ENCODE peak calls at places on chromosome 21, in six cellular contexts. U is fibroblast of pulmonary artery, O is GM10248, R is sigmoid colon, V is lower lobe of right lung, F is MM.1S. A is an unnamed sample.

GRCh38 chr21:22115746-22116145 is 1117.5 kb downstream of the NCAM2 start:
- DNase-seq in U (no peak), O (no peak), R (no peak), V (no peak), F (no peak), A (no peak)

GRCh38 chr21:38834725-38835124 is 29.0 kb downstream of the ETS2 start:
- DNase-seq in U (no peak), O (no peak), R (no peak), V (no peak), F (no peak), A (no peak)

GRCh38 chr21:25281134-25281533 is 326.1 kb downstream of the MRPL39 start:
- DNase-seq in U (no peak), O (no peak), R (no peak), V (no peak), F (no peak), A (no peak)

GRCh38 chr21:31108969-31109368 is 70.7 kb upstream of the KRTAP19-8 start:
- DNase-seq in U (peak), O (no peak), R (no peak), V (no peak), F (peak), A (peak)

GRCh38 chr21:38813143-38813542 is 7.4 kb downstream of the ETS2 start:
- DNase-seq in U (no peak), O (no peak), R (no peak), V (no peak), F (no peak), A (no peak)

GRCh38 chr21:39390212-39390765 is 41.4 kb upstream of the HMGN1 start:
- DNase-seq in U (no peak), O (no peak), R (no peak), V (no peak), F (no peak), A (no peak)

GRCh38 chr21:28580585-28580984 is 412.1 kb downstream of the LTN1 start:
- DNase-seq in U (no peak), O (no peak), R (no peak), V (no peak), F (no peak), A (no peak)

GRCh38 chr21:29293495-29293894 is 5.2 kb upstream of the BACH1 start:
- DNase-seq in U (no peak), O (peak), R (no peak), V (no peak), F (no peak), A (no peak)

GRCh38 chr21:30990514-30991304 is 47.6 kb downstream of the KRTAP19-8 start:
- DNase-seq in U (no peak), O (no peak), R (no peak), V (no peak), F (no peak), A (no peak)

GRCh38 chr21:35400233-35400939 is 351.3 kb upstream of the RUNX1 start:
- DNase-seq in U (peak), O (peak), R (no peak), V (no peak), F (peak), A (peak)
- TF ChIP-seq CTCF in U (peak), O (peak), R (peak), V (peak), F (peak), A (peak)

GRCh38 chr21:32414579-32415358 is 2.3 kb downstream of the EVA1C start:
- DNase-seq in U (peak), O (no peak), R (no peak), V (no peak), F (no peak), A (peak)
- TF ChIP-seq CTCF in U (peak), O (no peak), R (peak), V (peak), F (no peak), A (peak)

DNA sequence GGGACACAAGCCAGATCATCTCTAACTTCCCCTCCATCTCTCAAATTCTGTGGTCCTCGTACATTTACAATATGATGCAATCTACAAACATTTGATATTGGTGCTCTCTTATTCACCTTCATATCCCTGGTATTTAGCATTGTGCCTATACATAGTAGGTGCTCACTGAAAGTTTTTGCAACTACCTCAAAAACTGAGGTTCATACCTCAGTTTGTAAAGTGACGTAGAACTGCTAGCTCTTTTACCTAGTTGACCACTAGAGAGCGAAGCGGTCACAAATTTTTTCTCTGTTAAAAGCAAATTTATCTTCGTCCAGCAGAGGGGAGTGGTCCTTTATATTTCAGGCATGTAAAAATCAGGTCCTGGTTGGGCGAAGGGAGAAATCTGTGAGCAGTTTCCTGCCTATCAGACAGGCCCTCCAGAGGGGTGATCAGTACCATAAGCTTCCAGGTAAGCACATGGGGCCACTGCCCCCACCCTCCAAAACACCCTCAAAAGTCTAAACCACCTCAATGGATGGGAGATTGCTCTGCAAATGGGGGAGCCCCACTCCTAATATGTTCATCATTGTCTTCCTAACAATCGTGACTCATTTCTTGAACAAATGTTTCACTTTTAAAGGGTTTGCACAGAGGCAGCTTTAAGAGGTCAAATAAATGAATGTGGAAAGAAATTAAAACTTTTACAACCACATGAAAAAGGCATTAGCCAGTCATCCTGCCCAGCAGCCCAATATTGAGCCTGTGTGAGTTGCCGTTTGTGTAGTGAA is 10.6 kb upstream of the HLCS start:
- DNase-seq in U (peak), O (peak), R (no peak), V (no peak), F (peak), A (peak)
- TF ChIP-seq CTCF in U (peak), O (peak), R (no peak), V (peak), F (peak), A (peak)

GRCh38 chr21:42413093-42413492 is 9.4 kb downstream of the UBASH3A start:
- DNase-seq in U (no peak), O (no peak), R (no peak), V (no peak), F (no peak), A (no peak)

GRCh38 chr21:42409366-42409765 is 5.7 kb downstream of the UBASH3A start:
- DNase-seq in U (no peak), O (no peak), R (no peak), V (no peak), F (no peak), A (no peak)

GRCh38 chr21:42412636-42412933 is 8.9 kb downstream of the UBASH3A start:
- DNase-seq in U (no peak), O (no peak), R (no peak), V (no peak), F (no peak), A (no peak)

GRCh38 chr21:42411891-42412635 is 8.4 kb downstream of the UBASH3A start:
- DNase-seq in U (peak), O (no peak), R (peak), V (no peak), F (no peak), A (peak)

DNA sequence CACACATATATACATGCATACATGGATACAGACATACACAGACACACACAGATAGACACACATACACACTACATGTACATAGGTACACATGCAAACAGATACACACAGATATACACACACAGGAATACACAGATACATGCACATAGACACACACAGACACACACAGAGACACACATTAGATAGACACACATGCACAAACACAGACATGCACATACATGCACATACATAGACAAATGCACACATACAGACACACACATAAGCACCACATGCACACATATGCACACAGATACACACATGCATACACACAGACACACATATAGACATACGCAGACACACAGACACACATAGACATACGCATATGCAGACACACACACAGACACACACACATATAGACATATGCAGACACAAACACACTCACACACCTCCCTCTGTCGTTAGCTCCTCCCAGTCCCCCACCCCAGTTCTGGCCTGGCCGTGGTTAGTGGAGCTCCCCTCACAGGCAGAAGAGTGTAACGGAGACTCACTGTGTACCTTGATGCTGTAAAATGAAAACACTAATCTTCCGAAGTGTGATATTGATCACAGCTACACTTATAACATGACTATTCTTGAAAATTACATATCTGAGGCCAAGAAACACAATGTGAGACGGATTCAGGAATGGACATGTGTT is 7.6 kb downstream of the UBASH3A start:
- DNase-seq in U (no peak), O (no peak), R (no peak), V (no peak), F (no peak), A (no peak)
- TF ChIP-seq CTCF in U (no peak), O (no peak), R (no peak), V (no peak), F (no peak), A (peak)

DNA sequence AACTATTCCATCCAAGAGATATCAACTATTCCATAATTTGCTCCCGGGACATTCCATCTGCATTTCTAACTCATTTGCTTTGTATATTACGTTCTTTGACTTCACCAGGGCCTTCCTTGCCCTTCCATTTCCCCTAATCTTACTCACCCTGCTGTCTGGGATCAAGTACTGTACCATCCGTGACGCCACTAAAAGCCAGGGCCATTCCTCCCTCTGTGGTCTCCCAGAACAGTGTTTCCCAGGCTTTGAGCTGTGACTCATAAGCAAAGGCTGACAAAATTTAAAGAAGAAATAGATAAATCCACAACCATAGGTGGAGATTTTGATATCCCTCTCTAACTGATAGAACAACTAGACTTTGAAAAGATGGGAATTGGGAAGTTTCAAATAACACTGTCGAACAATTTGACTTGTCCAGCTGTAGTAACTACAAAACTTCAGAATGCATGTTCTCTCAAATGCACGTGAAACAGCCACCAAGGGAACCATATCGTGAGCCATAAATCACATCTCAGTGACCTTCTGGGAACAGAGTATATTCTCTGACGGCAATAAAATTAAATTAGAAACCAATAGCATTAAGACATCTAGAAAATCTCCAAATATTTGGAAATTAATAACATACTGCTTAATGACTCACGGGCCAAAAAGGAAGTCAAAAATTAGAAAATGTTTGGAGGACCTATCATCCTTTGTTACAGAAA is 501.0 kb downstream of the SETD4 start:
- DNase-seq in U (peak), O (no peak), R (no peak), V (no peak), F (no peak), A (peak)
- TF ChIP-seq CTCF in U (no peak), O (no peak), R (no peak), V (no peak), F (no peak), A (no peak)

DNA sequence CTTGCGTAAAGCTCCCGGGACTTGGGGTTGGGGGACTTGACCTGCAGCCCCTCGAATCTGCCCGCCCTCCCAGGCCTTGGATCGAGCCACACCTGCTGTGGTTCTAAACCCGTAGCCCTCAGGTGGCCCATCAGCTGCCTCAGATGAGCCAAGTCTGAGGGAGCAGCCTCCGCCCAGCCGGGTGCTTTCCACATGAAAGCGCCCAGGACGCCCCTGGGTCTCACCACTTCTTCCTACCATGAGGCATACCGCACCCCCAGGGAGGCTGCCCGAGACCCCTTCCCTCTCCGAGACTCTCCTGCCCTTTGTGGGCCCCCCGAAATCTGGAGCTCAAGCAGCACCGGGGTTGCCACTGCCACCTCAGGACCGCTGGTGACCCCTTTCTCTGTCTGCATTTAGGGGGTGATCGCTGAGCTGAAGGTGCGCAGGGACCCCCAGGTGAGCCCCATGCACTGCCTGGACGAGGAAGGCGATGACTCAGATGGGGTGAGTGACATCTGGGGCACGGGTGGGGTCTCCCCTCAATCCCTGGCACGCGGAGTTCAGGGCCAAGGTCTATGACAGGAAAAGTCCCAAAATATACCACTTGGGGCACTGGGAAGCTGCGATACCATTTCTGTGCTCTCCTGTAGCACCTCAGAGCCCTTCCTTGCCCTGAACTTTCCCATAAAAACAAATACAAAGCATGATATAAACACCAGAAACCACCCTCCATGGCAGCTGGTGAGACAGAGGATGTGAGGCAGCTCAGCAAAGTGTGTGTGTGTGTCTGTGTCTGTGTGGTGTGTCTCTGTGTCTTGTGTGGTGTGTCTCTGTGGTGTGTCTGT is 68.5 kb downstream of the SLC19A1 start:
- DNase-seq in U (no peak), O (no peak), R (no peak), V (no peak), F (no peak), A (peak)
- TF ChIP-seq CTCF in U (no peak), O (no peak), R (no peak), V (no peak), F (peak), A (peak)